ENCODE peak calls at places on chromosomes 2 and 18, in seven cellular contexts. M is HepG2, J is K562, K is SK-N-SH, I is GM12878, Y is HCT116, F is H1. V is an unnamed sample.

GRCh38 chr18:31274915-31275314 is 43.0 kb upstream of the DSG1 start:
- DNase-seq in M (peak), J (no peak), K (no peak), I (no peak), Y (peak), F (no peak), V (no peak)

GRCh38 chr18:9109523-9109922 is 7.0 kb downstream of the NDUFV2 start:
- DNase-seq in M (no peak), J (no peak), K (no peak), I (no peak), Y (no peak), F (no peak), V (no peak)

GRCh38 chr2:135124924-135125886 is 73.1 kb downstream of the RAB3GAP1 start:
- DNase-seq in M (no peak), J (no peak), K (no peak), I (no peak), Y (peak), F (no peak), V (no peak)

GRCh38 chr2:54482725-54483124 is 26.6 kb downstream of the SPTBN1 start:
- DNase-seq in M (peak), J (no peak), K (no peak), I (no peak), Y (peak), F (no peak), V (no peak)

GRCh38 chr2:186687774-186688173 is 6.1 kb upstream of the FAM171B start:
- DNase-seq in M (no peak), J (no peak), K (no peak), I (no peak), Y (no peak), F (no peak), V (no peak)

GRCh38 chr18:24014986-24015896 is 687 bp downstream of the TTC39C start:
- DNase-seq in M (peak), J (no peak), K (peak), I (no peak), Y (no peak), F (no peak), V (peak)

GRCh38 chr2:219500135-219500534 is 1.4 kb downstream of the GMPPA start:
- DNase-seq in M (peak), J (no peak), K (no peak), I (no peak), Y (no peak), F (no peak), V (no peak)

GRCh38 chr18:31447530-31448191 is at the start of gene DSG3:
- DNase-seq in M (no peak), J (no peak), K (no peak), I (no peak), Y (no peak), F (no peak), V (no peak)

GRCh38 chr2:128603411-128603924 is 284.8 kb upstream of the HS6ST1 start:
- DNase-seq in M (no peak), J (no peak), K (no peak), I (no peak), Y (no peak), F (no peak), V (no peak)

GRCh38 chr2:239498981-239499633 is 98.3 kb upstream of the HDAC4 start:
- DNase-seq in M (no peak), J (no peak), K (no peak), I (no peak), Y (no peak), F (no peak), V (no peak)

GRCh38 chr18:23243178-23243577 is 107.9 kb downstream of the CABLES1 start:
- DNase-seq in M (no peak), J (no peak), K (no peak), I (no peak), Y (no peak), F (no peak), V (no peak)

GRCh38 chr2:106965611-106966010 is 79.6 kb upstream of the ST6GAL2 start:
- DNase-seq in M (no peak), J (no peak), K (no peak), I (no peak), Y (no peak), F (no peak), V (no peak)

GRCh38 chr2:33021542-33022259 is 74.9 kb downstream of the LTBP1 start:
- DNase-seq in M (no peak), J (no peak), K (no peak), I (no peak), Y (no peak), F (no peak), V (no peak)

GRCh38 chr2:105544591-105545377 is 145.9 kb upstream of the FHL2 start:
- DNase-seq in M (no peak), J (no peak), K (no peak), I (no peak), Y (no peak), F (no peak), V (no peak)

GRCh38 chr18:63131944-63132818 is 187.4 kb downstream of the BCL2 start:
- DNase-seq in M (no peak), J (no peak), K (no peak), I (no peak), Y (no peak), F (no peak), V (no peak)

GRCh38 chr2:196163285-196163684 is 8.1 kb downstream of the STK17B start:
- DNase-seq in M (no peak), J (no peak), K (no peak), I (no peak), Y (no peak), F (no peak), V (no peak)

GRCh38 chr2:156695595-156695994 is 259.4 kb downstream of the GPD2 start:
- DNase-seq in M (no peak), J (no peak), K (no peak), I (no peak), Y (no peak), F (no peak), V (no peak)

GRCh38 chr2:38933653-38934052 is 44.0 kb downstream of the ARHGEF33 start:
- DNase-seq in M (no peak), J (no peak), K (peak), I (no peak), Y (no peak), F (no peak), V (no peak)

GRCh38 chr2:240377366-240377765 is 58.1 kb upstream of the GPC1 start:
- DNase-seq in M (no peak), J (no peak), K (no peak), I (no peak), Y (no peak), F (no peak), V (no peak)

GRCh38 chr2:16855183-16855582 is 189.5 kb upstream of the CYRIA start:
- DNase-seq in M (no peak), J (no peak), K (no peak), I (no peak), Y (no peak), F (no peak), V (no peak)

GRCh38 chr2:2777876-2778275 is 446.8 kb upstream of the MYT1L start:
- DNase-seq in M (no peak), J (no peak), K (no peak), I (no peak), Y (no peak), F (no peak), V (no peak)

DNA sequence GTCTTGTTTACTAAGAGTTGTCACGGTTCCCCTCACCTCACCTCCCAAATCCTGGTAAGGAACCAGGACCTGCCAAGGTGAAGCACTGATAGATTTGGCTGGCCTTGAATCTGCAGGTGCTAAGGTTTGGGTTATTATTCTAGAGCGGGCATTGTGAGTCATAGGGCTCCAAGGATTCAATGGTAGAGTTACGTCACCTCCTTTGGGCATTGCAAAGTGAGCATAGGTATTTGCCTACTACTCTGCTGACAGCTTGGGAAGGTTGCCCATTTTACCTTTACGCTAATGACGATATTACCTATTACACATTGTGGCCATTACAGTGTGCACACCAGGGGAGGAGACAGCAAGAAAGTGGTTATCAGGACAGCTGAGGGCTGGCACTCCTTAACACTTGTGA is 59.3 kb downstream of the SETBP1 start:
- DNase-seq in M (no peak), J (no peak), K (no peak), I (no peak), Y (no peak), F (no peak), V (no peak)
- TF ChIP-seq JUND in M (no peak), J (no peak), K (no peak), I (no peak), Y (no peak), F (no peak), V (no peak)

GRCh38 chr2:9753665-9754531 is 89.4 kb upstream of the TAF1B start:
- DNase-seq in M (no peak), J (peak), K (no peak), I (no peak), Y (no peak), F (no peak), V (peak)
- TF ChIP-seq JUND in M (no peak), J (no peak), K (no peak), I (no peak), Y (no peak), F (no peak), V (no peak)

DNA sequence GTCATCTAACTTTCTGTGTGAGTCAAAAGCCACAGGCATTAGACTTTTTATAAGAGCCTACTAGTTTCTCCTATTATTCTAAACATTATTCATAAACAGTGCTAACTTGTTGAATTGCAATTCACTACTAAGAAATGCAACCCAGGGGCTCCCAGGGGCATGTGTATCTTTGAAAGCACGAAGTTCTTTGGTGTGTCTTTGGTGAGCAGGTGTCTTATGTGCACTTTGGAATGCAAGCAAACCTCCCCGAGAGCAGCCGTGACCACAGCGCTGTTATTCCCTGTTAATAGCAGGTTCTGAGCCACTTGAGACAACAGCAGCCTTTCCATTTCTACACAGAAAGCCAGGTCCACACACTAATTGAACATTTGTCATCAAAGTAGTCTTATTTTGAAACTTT is 123.5 kb downstream of the PRKRA start:
- DNase-seq in M (no peak), J (no peak), K (no peak), I (no peak), Y (no peak), F (no peak), V (no peak)
- TF ChIP-seq JUND in M (no peak), J (no peak), K (no peak), I (no peak), Y (no peak), F (no peak), V (no peak)

GRCh38 chr2:164756773-164757172 is 84.8 kb downstream of the COBLL1 start:
- DNase-seq in M (peak), J (no peak), K (no peak), I (no peak), Y (no peak), F (no peak), V (no peak)
- TF ChIP-seq JUND in M (no peak), J (no peak), K (no peak), I (no peak), Y (no peak), F (no peak), V (no peak)

GRCh38 chr2:159982842-159983785 is 79.3 kb downstream of the PLA2R1 start:
- DNase-seq in M (no peak), J (no peak), K (no peak), I (no peak), Y (no peak), F (no peak), V (no peak)
- TF ChIP-seq JUND in M (no peak), J (no peak), K (no peak), I (no peak), Y (no peak), F (no peak), V (no peak)

DNA sequence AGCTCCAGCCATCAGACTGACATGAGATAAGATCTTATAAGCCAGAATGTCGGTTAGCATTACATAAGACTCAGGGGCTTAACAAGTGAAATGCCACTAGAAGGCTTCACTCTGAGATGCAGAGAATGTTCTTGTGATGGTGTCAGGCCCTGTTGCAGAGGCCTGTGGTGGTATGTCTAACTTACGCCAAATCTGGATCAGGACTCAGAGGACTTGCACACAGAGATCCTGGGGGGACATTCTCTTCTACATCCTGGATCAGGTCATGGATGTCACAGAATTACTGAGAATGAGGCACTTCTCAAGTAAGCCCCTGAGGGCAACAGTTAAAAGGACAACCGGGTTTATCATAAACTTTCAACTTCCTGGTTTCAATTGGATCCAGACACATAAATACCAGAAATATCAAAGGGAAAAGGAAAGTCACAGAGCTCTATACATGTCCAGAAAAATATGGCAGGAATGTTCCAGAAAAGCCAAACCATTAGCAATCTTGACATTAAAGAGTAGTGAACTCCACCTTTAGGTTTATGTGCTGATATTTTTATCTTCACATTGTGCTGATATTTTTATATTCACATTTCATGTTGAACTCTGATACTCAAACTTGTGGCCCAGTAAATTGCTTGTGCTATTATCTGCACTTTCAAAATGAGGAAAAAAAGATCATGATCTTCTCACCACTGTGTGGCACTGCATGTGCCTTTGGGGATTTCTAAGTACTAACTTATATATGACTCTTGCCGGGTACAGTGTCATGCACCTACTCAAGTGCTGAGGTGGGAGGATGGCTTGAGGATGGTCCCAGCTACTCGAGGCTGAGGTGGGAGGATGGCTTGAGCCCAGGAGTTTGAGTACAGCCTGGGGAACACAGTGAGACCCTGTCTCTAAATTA is 137.5 kb upstream of the RNF152 start:
- DNase-seq in M (no peak), J (no peak), K (peak), I (no peak), Y (no peak), F (no peak), V (no peak)
- TF ChIP-seq JUND in M (no peak), J (no peak), K (no peak), I (no peak), Y (no peak), F (no peak), V (no peak)

V was measured in T47D.